ENCODE peak calls at places on chromosomes 2 and 18, in four cellular contexts. T is HepG2, C is WTC11, Q is GM12878. I is an unnamed sample.

GRCh38 chr2:240622631-240623235 is 2.5 kb upstream of the GPR35 start:
- DNase-seq in C (peak; percentile 16), Q (no peak), T (no peak), I (no peak)

GRCh38 chr18:79640064-79640672 is 39.4 kb upstream of the CTDP1 start:
- DNase-seq in C (no peak), Q (no peak), T (no peak), I (no peak)

GRCh38 chr18:65983750-65984149 is 232.9 kb downstream of the CDH7 start:
- DNase-seq in C (no peak), T (peak; percentile 5), Q (no peak), I (no peak)

GRCh38 chr18:63208676-63209075 is 110.9 kb downstream of the BCL2 start:
- DNase-seq in T (no peak), C (no peak), Q (no peak), I (no peak)

GRCh38 chr2:234623521-234623991 is 126.7 kb upstream of the ARL4C start:
- DNase-seq in T (no peak), C (no peak), Q (no peak), I (no peak)

GRCh38 chr2:117958186-117958585 is 55.7 kb downstream of the CCDC93 start:
- DNase-seq in Q (no peak), T (no peak), C (no peak), I (no peak)

GRCh38 chr2:173681891-173682655 is 283.1 kb downstream of the SP3 start:
- DNase-seq in T (no peak), Q (no peak), C (no peak), I (no peak)

GRCh38 chr2:173104156-173104555 is 28.5 kb downstream of the MAP3K20 start:
- DNase-seq in T (no peak), C (no peak), Q (no peak), I (no peak)

GRCh38 chr2:100218552-100218951 is 76.2 kb upstream of the AFF3 start:
- DNase-seq in Q (no peak), T (no peak), C (no peak), I (no peak)

GRCh38 chr2:233352141-233352842 is 2.0 kb upstream of the DGKD start:
- DNase-seq in C (no peak), T (no peak), Q (no peak), I (no peak)

GRCh38 chr2:196925445-196925767 is 1.1 kb downstream of the PGAP1 start:
- DNase-seq in T (peak; percentile 25), Q (no peak), C (no peak), I (no peak)

GRCh38 chr2:236938126-236938525 is 147.6 kb upstream of the COPS8 start:
- DNase-seq in T (no peak), C (no peak), Q (no peak), I (no peak)

GRCh38 chr18:42190643-42191042 is 235.6 kb downstream of the PIK3C3 start:
- DNase-seq in T (no peak), Q (no peak), C (no peak), I (no peak)

GRCh38 chr2:68193774-68194372 is 36.2 kb downstream of the PNO1 start:
- DNase-seq in Q (no peak), T (no peak), C (no peak), I (no peak)

GRCh38 chr2:96138146-96139145 is at the start of gene ASTL:
- DNase-seq in Q (no peak), T (peak; percentile 56), C (peak; percentile 92), I (peak; percentile 52)

GRCh38 chr2:66305714-66306113 is 129.2 kb upstream of the MEIS1 start:
- DNase-seq in C (no peak), T (no peak), Q (no peak), I (no peak)

GRCh38 chr2:55862673-55863390 is 60.8 kb downstream of the EFEMP1 start:
- DNase-seq in C (no peak), Q (no peak), T (no peak), I (no peak)

GRCh38 chr2:211055438-211055837 is 499.0 kb downstream of the CPS1 start:
- DNase-seq in Q (no peak), T (peak; percentile 21), C (peak; percentile 53), I (no peak)

GRCh38 chr18:30446605-30447004 is 595.9 kb downstream of the DSC3 start:
- DNase-seq in T (no peak), Q (no peak), C (peak; percentile 18), I (no peak)

GRCh38 chr2:225948903-225949302 is 549.4 kb downstream of the NYAP2 start:
- DNase-seq in C (peak; percentile 45), Q (no peak), T (no peak), I (no peak)

GRCh38 chr2:99949530-99949929 is 192.9 kb downstream of the AFF3 start:
- DNase-seq in C (no peak), Q (no peak), T (no peak), I (no peak)

GRCh38 chr2:68721482-68722071 is 13.0 kb upstream of the ARHGAP25 start:
- DNase-seq in Q (no peak), C (no peak), T (no peak), I (peak; percentile 33)

GRCh38 chr2:100877555-100877954 is 57.6 kb downstream of the NPAS2 start:
- DNase-seq in T (no peak), C (no peak), Q (no peak), I (no peak)

GRCh38 chr2:237870754-237871651 is 11.6 kb downstream of the RAMP1 start:
- DNase-seq in T (no peak), Q (no peak), C (no peak), I (no peak)

GRCh38 chr18:32771169-32771751 is 1.6 kb downstream of the KLHL14 start:
- DNase-seq in Q (no peak), C (peak; percentile 52), T (peak; percentile 25), I (no peak)

GRCh38 chr2:177929662-177930522 is 142.7 kb downstream of the PDE11A start:
- DNase-seq in Q (no peak), T (no peak), C (no peak), I (no peak)

GRCh38 chr2:101114268-101114783 is 36.9 kb downstream of the TBC1D8 start:
- DNase-seq in C (no peak), T (no peak), Q (no peak), I (no peak)

GRCh38 chr2:85438291-85439110 is 20.0 kb downstream of the SH2D6 start:
- DNase-seq in Q (no peak), T (peak; percentile 42), C (no peak), I (no peak)

GRCh38 chr2:165674780-165675179 is 119.3 kb downstream of the GALNT3 start:
- DNase-seq in T (no peak), C (no peak), Q (no peak), I (no peak)

GRCh38 chr2:240467149-240467642 is 31.7 kb downstream of the GPC1 start:
- DNase-seq in T (no peak), Q (no peak), C (no peak), I (no peak)

GRCh38 chr2:197848602-197849001 is 44.2 kb downstream of the PLCL1 start:
- DNase-seq in T (no peak), C (no peak), Q (no peak), I (no peak)

GRCh38 chr18:56252456-56252855 is 385.9 kb downstream of the TXNL1 start:
- DNase-seq in C (no peak), Q (no peak), T (no peak), I (no peak)

GRCh38 chr18:56245856-56246575 is 392.4 kb downstream of the TXNL1 start:
- DNase-seq in T (no peak), C (no peak), Q (no peak), I (no peak)

GRCh38 chr18:56246912-56247311 is 391.5 kb downstream of the TXNL1 start:
- DNase-seq in C (no peak), T (no peak), Q (no peak), I (no peak)

GRCh38 chr18:56248613-56249235 is 389.7 kb downstream of the TXNL1 start:
- DNase-seq in C (no peak), Q (peak; percentile 40), T (no peak), I (no peak)
- TF ChIP-seq CREM in C (no peak), Q (no peak), T (no peak), I (no peak)

GRCh38 chr2:124317628-124318027 is 292.5 kb downstream of the CNTNAP5 start:
- DNase-seq in Q (no peak), C (no peak), T (no peak), I (no peak)

GRCh38 chr2:124316875-124317605 is 292.0 kb downstream of the CNTNAP5 start:
- DNase-seq in T (no peak), C (no peak), Q (no peak), I (no peak)

GRCh38 chr2:124318913-124319312 is 293.8 kb downstream of the CNTNAP5 start:
- DNase-seq in C (no peak), T (no peak), Q (no peak), I (no peak)

GRCh38 chr2:124323321-124323720 is 298.2 kb downstream of the CNTNAP5 start:
- DNase-seq in T (no peak), Q (no peak), C (no peak), I (no peak)

DNA sequence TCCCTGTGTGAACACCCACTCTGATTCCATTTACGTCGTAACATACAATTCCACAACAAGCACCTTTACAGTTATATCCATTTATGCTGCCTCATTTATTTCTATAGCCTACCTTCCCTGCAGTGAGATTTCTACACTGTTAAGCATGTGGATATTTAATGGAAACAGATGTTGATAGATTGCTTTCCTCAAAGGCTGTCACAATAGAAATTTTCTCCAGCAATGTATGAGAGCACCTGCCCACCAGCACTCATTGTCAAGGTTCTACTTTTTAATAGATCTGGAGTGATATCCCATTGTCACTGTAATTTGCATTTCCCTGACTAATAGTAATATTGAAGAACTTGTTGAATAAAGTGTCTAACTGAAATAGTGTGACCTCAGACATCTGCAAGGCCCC is 295.0 kb downstream of the CNTNAP5 start:
- DNase-seq in T (no peak), Q (no peak), C (no peak), I (no peak)
- TF ChIP-seq CREM in T (no peak), Q (no peak), C (no peak), I (no peak)

GRCh38 chr2:208618220-208618619 is 211.6 kb downstream of the PTH2R start:
- DNase-seq in C (peak; percentile 13), T (no peak), Q (no peak), I (peak; percentile 31)
- TF ChIP-seq CREM in C (no peak), T (no peak), Q (no peak), I (no peak)

DNA sequence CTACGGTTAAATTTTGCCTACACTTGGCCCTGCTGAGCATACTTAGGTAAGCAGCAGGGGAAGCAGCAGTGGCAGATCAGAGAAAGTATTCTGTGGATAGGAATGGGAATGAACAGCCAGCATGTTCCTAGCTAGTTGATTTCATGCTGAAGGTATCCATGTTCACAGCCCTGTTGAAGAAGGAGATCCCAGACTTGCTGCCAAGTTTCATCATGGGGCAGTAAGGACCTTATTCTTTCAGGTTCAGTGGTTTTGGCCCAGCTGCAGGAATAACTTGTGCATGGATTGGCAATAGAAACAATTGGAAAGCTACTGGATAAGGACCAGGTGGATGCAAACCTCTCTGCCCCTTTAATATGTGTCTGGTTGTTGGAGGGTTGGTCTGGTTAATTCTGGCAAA is 98.2 kb upstream of the TMEM178A start:
- DNase-seq in C (no peak), Q (no peak), T (no peak), I (no peak)
- TF ChIP-seq CREM in C (no peak), Q (no peak), T (no peak), I (no peak)

GRCh38 chr2:219293736-219294201 is 14.6 kb downstream of the DNAJB2 start:
- DNase-seq in Q (no peak), C (no peak), T (no peak), I (no peak)
- TF ChIP-seq CREM in Q (no peak), C (no peak), T (no peak), I (no peak)

DNA sequence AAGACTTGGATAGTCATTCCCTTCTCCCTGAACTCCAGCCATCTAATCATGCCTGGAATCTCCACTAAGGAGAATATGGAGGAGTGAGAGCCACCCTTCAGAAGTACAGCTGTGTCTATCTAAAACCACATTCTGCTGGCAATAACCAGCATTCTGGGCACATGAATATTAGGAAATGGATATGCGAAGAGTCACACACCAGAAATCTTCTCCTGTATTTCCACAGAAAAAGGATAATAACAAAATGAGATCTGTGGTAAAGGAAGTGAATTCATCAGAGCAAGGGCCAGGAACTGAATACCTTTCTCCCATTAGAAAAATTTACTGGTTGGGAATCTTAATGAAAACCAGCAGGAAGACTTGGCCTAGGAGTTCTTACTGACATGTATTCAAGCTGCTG is 218.8 kb downstream of the SCG2 start:
- DNase-seq in Q (no peak), T (no peak), C (no peak), I (no peak)
- TF ChIP-seq CREM in Q (no peak), T (no peak), C (no peak), I (no peak)